ENCODE peak calls at places on chromosomes 4 and X, in eight cellular contexts. S is activated naive CD4-positive, alpha-beta T cell treated with Interleukin-2 at 50 U/mL for 16 hours; U is HT-29; R is mucosa of gallbladder; F is cardiac muscle cell; O is GM13977; B is NCI-H1092 treated with DMSO at 0.1 percent for 48 hours; H is neural crest cell. I is an unnamed sample.

GRCh38 chr4:187073820-187074219 is 350.2 kb upstream of the FAT1 start:
- DNase-seq in S (no peak), U (no peak), R (no peak), F (no peak), O (no peak), B (no peak), H (no peak), I (no peak)

GRCh38 chr4:132003593-132003992 is 1145.5 kb upstream of the PCDH10 start:
- DNase-seq in S (no peak), U (no peak), R (no peak), F (no peak), O (no peak), B (no peak), H (no peak), I (no peak)

GRCh38 chr4:140156529-140157171 is 2.7 kb upstream of the MAML3 start:
- DNase-seq in S (peak), U (no peak), R (no peak), F (no peak), O (peak), B (no peak), H (no peak), I (peak)

GRCh38 chrX:111164728-111165127 is 68.7 kb downstream of the PAK3 start:
- DNase-seq in S (no peak), U (peak), R (no peak), F (peak), O (no peak), B (peak), H (no peak), I (no peak)

GRCh38 chr4:153152453-153153338 is 51.5 kb upstream of the TRIM2 start:
- DNase-seq in S (peak), U (peak), R (peak), F (peak), O (peak), B (peak), H (peak), I (peak)

GRCh38 chr4:144799486-144799885 is 153.5 kb downstream of the HHIP start:
- DNase-seq in S (no peak), U (no peak), R (no peak), F (no peak), O (no peak), B (no peak), H (no peak), I (no peak)

GRCh38 chr4:184932343-184932742 is 85.9 kb upstream of the HELT start:
- DNase-seq in S (no peak), U (no peak), R (no peak), F (peak), O (no peak), B (no peak), H (no peak), I (no peak)

GRCh38 chr4:123802082-123802658 is 405.6 kb downstream of the SPRY1 start:
- DNase-seq in S (no peak), U (no peak), R (no peak), F (no peak), O (no peak), B (no peak), H (no peak), I (no peak)

GRCh38 chr4:97270051-97270450 is 873.2 kb downstream of the STPG2 start:
- DNase-seq in S (no peak), U (no peak), R (no peak), F (no peak), O (no peak), B (no peak), H (no peak), I (no peak)

GRCh38 chr4:105896461-105896939 is 1.2 kb downstream of the NPNT start:
- DNase-seq in S (no peak), U (no peak), R (peak), F (no peak), O (peak), B (no peak), H (no peak), I (peak)

GRCh38 chr4:83112678-83113428 is 1.7 kb downstream of the PLAC8 start:
- DNase-seq in S (peak), U (peak), R (no peak), F (no peak), O (no peak), B (no peak), H (no peak), I (no peak)

GRCh38 chr4:164617426-164617825 is 136.5 kb upstream of the SMIM31 start:
- DNase-seq in S (no peak), U (no peak), R (no peak), F (no peak), O (no peak), B (no peak), H (no peak), I (no peak)

GRCh38 chr4:3529363-3529762 is 2.9 kb downstream of the LRPAP1 start:
- DNase-seq in S (no peak), U (no peak), R (no peak), F (peak), O (no peak), B (no peak), H (no peak), I (peak)